ENCODE peak calls at places on chromosomes 6 and 20, in five cellular contexts. N is PC-3, B is cardiac muscle cell, Z is GM23338, C is uterus. R is an unnamed sample.

GRCh38 chr6:136225496-136225895 is 24.6 kb downstream of the MTFR2 start:
- DNase-seq in N (no peak), B (peak), Z (peak), C (peak), R (no peak)

GRCh38 chr6:11918739-11919605 is 93.1 kb upstream of the HIVEP1 start:
- DNase-seq in N (no peak), B (no peak), Z (no peak), C (no peak), R (peak)

GRCh38 chr6:32659856-32660595 is 6.4 kb downstream of the HLA-DQB1 start:
- DNase-seq in N (no peak), B (no peak), Z (no peak), C (no peak), R (no peak)

GRCh38 chr6:13328076-13328874 is at the start of gene TBC1D7:
- DNase-seq in N (peak), B (peak), Z (peak), C (peak), R (peak)

GRCh38 chr20:17621229-17621968 is 51.5 kb downstream of the DSTN start:
- DNase-seq in N (no peak), B (no peak), Z (no peak), C (peak), R (no peak)

GRCh38 chr20:19212524-19213502 is at the start of gene SLC24A3:
- DNase-seq in N (peak), B (peak), Z (peak), C (peak), R (peak)

GRCh38 chr20:63314566-63315239 is 21.7 kb downstream of the COL20A1 start:
- DNase-seq in N (no peak), B (no peak), Z (no peak), C (no peak), R (no peak)

GRCh38 chr6:154909821-154910220 is 85.3 kb upstream of the TIAM2 start:
- DNase-seq in N (no peak), B (peak), Z (peak), C (no peak), R (peak)

GRCh38 chr20:46683939-46684750 is 5.1 kb downstream of the TP53RK start:
- DNase-seq in N (no peak), B (peak), Z (peak), C (peak), R (peak)

GRCh38 chr20:46682063-46682821 is 7.0 kb downstream of the TP53RK start:
- DNase-seq in N (no peak), B (no peak), Z (no peak), C (no peak), R (no peak)

GRCh38 chr20:46681032-46681854 is 8.0 kb downstream of the TP53RK start:
- DNase-seq in N (peak), B (peak), Z (peak), C (peak), R (peak)

GRCh38 chr20:46683620-46683938 is 5.7 kb downstream of the TP53RK start:
- DNase-seq in N (no peak), B (no peak), Z (no peak), C (no peak), R (no peak)

GRCh38 chr20:46683068-46683477 is 6.2 kb downstream of the TP53RK start:
- DNase-seq in N (no peak), B (peak), Z (no peak), C (no peak), R (no peak)
- H3K4me3 ChIP-seq in N (no peak), B (no peak), Z (peak), C (peak), R (no peak)

GRCh38 chr6:2157441-2158127 is 87.8 kb downstream of the GMDS start:
- DNase-seq in N (no peak), B (peak), Z (no peak), C (no peak), R (no peak)
- H3K27ac ChIP-seq in N (no peak), B (no peak), Z (no peak), C (no peak), R (no peak)

GRCh38 chr20:14331671-14332070 is 5.7 kb downstream of the FLRT3 start:
- DNase-seq in N (no peak), B (no peak), Z (no peak), C (no peak), R (no peak)
- H3K4me3 ChIP-seq in N (no peak), B (no peak), Z (no peak), C (no peak), R (no peak)

GRCh38 chr6:89145962-89146747 is at the start of gene PM20D2:
- DNase-seq in N (peak), B (peak), Z (peak), C (peak), R (peak)
- H3K27ac ChIP-seq in N (peak), B (no peak), Z (no peak), C (peak), R (peak)

GRCh38 chr20:22430746-22431168 is 153.6 kb downstream of the FOXA2 start:
- DNase-seq in N (no peak), B (no peak), Z (peak), C (no peak), R (no peak)
- H3K4me3 ChIP-seq in N (no peak), B (no peak), Z (no peak), C (no peak), R (no peak)